ENCODE peak calls at places on chromosomes 13 and 19, in seven cellular contexts. One of them, this sample, is unnamed.

GRCh38 chr13:53507741-53508140 is 479.1 kb downstream of the OLFM4 start:
- DNase-seq in foreskin fibroblast: no peak
- DNase-seq in effector memory CD4-positive, alpha-beta T cell: no peak
- DNase-seq in thyroid gland: no peak
- DNase-seq in osteoblast: no peak
- DNase-seq in fibroblast of the aortic adventitia: no peak
- DNase-seq in left lung: no peak
- DNase-seq in this sample: no peak

GRCh38 chr19:39390460-39390758 is 497 bp downstream of the PAF1 start:
- DNase-seq in osteoblast: peak; percentile 76
- DNase-seq in thyroid gland: peak; percentile 78
- DNase-seq in foreskin fibroblast: no peak
- DNase-seq in effector memory CD4-positive, alpha-beta T cell: peak; percentile 78
- DNase-seq in left lung: no peak
- DNase-seq in fibroblast of the aortic adventitia: no peak
- DNase-seq in this sample: no peak

GRCh38 chr19:1453525-1454371 is 3.8 kb downstream of the APC2 start:
- DNase-seq in foreskin fibroblast: peak; percentile 69
- DNase-seq in effector memory CD4-positive, alpha-beta T cell: no peak
- DNase-seq in thyroid gland: no peak
- DNase-seq in left lung: peak; percentile 70
- DNase-seq in fibroblast of the aortic adventitia: no peak
- DNase-seq in osteoblast: peak; percentile 99
- DNase-seq in this sample: no peak

GRCh38 chr13:111951982-111952565 is 114.9 kb upstream of the SOX1 start:
- DNase-seq in fibroblast of the aortic adventitia: no peak
- DNase-seq in foreskin fibroblast: no peak
- DNase-seq in left lung: peak; percentile 50
- DNase-seq in thyroid gland: no peak
- DNase-seq in effector memory CD4-positive, alpha-beta T cell: no peak
- DNase-seq in osteoblast: no peak
- DNase-seq in this sample: no peak

GRCh38 chr13:31722684-31723083 is 16.6 kb upstream of the RXFP2 start:
- DNase-seq in foreskin fibroblast: peak; percentile 56
- DNase-seq in osteoblast: no peak
- DNase-seq in thyroid gland: peak; percentile 4
- DNase-seq in effector memory CD4-positive, alpha-beta T cell: no peak
- DNase-seq in left lung: no peak
- DNase-seq in fibroblast of the aortic adventitia: peak; percentile 51
- DNase-seq in this sample: peak; percentile 16

GRCh38 chr19:39401549-39402416 is 4.9 kb upstream of the ZFP36 start:
- DNase-seq in effector memory CD4-positive, alpha-beta T cell: peak; percentile 93
- DNase-seq in osteoblast: peak; percentile 90
- DNase-seq in foreskin fibroblast: peak; percentile 75
- DNase-seq in thyroid gland: peak; percentile 45
- DNase-seq in fibroblast of the aortic adventitia: peak; percentile 77
- DNase-seq in left lung: no peak
- DNase-seq in this sample: peak; percentile 83

GRCh38 chr13:94454906-94455305 is 24.6 kb downstream of the DCT start:
- DNase-seq in foreskin fibroblast: no peak
- DNase-seq in left lung: no peak
- DNase-seq in osteoblast: no peak
- DNase-seq in effector memory CD4-positive, alpha-beta T cell: no peak
- DNase-seq in fibroblast of the aortic adventitia: no peak
- DNase-seq in thyroid gland: no peak
- DNase-seq in this sample: no peak

GRCh38 chr13:112885782-112886268 is 83.2 kb upstream of the MCF2L start:
- DNase-seq in foreskin fibroblast: peak; percentile 95
- DNase-seq in thyroid gland: peak; percentile 95
- DNase-seq in effector memory CD4-positive, alpha-beta T cell: no peak
- DNase-seq in left lung: peak; percentile 88
- DNase-seq in osteoblast: peak; percentile 99
- DNase-seq in fibroblast of the aortic adventitia: peak; percentile 81
- DNase-seq in this sample: peak; percentile 84

GRCh38 chr13:111664696-111665095 is 344.3 kb downstream of the TEX29 start:
- DNase-seq in fibroblast of the aortic adventitia: no peak
- DNase-seq in foreskin fibroblast: no peak
- DNase-seq in left lung: no peak
- DNase-seq in thyroid gland: no peak
- DNase-seq in osteoblast: no peak
- DNase-seq in effector memory CD4-positive, alpha-beta T cell: no peak
- DNase-seq in this sample: no peak

GRCh38 chr13:81184556-81185265 is 843.8 kb upstream of the SPRY2 start:
- DNase-seq in thyroid gland: no peak
- DNase-seq in fibroblast of the aortic adventitia: no peak
- DNase-seq in effector memory CD4-positive, alpha-beta T cell: no peak
- DNase-seq in osteoblast: no peak
- DNase-seq in left lung: no peak
- DNase-seq in foreskin fibroblast: peak; percentile 68
- DNase-seq in this sample: no peak

GRCh38 chr13:40017662-40018262 is 362.3 kb downstream of the COG6 start:
- DNase-seq in fibroblast of the aortic adventitia: no peak
- DNase-seq in left lung: no peak
- DNase-seq in foreskin fibroblast: no peak
- DNase-seq in effector memory CD4-positive, alpha-beta T cell: no peak
- DNase-seq in osteoblast: no peak
- DNase-seq in thyroid gland: no peak
- DNase-seq in this sample: no peak

GRCh38 chr19:5809053-5809452 is 4.2 kb downstream of the NRTN start:
- DNase-seq in thyroid gland: no peak
- DNase-seq in effector memory CD4-positive, alpha-beta T cell: no peak
- DNase-seq in osteoblast: no peak
- DNase-seq in foreskin fibroblast: no peak
- DNase-seq in fibroblast of the aortic adventitia: no peak
- DNase-seq in left lung: no peak
- DNase-seq in this sample: no peak

GRCh38 chr19:43784981-43785808 is 4.4 kb upstream of the KCNN4 start:
- DNase-seq in foreskin fibroblast: peak; percentile 88
- DNase-seq in left lung: peak; percentile 70
- DNase-seq in fibroblast of the aortic adventitia: peak; percentile 78
- DNase-seq in effector memory CD4-positive, alpha-beta T cell: peak; percentile 20
- DNase-seq in osteoblast: peak; percentile 88
- DNase-seq in thyroid gland: peak; percentile 17
- DNase-seq in this sample: peak; percentile 77
- H3K4me3 ChIP-seq in foreskin fibroblast: no peak overlapping the region
- H3K4me3 ChIP-seq in left lung: no peak overlapping the region
- H3K4me3 ChIP-seq in fibroblast of the aortic adventitia: peak overlapping the region; percentile 9
- H3K4me3 ChIP-seq in effector memory CD4-positive, alpha-beta T cell: no peak overlapping the region
- H3K4me3 ChIP-seq in osteoblast: peak overlapping the region; percentile 33
- H3K4me3 ChIP-seq in thyroid gland: no peak overlapping the region
- H3K4me3 ChIP-seq in this sample: no peak overlapping the region

GRCh38 chr19:46620716-46621115 is 4.2 kb downstream of the PTGIR start:
- DNase-seq in left lung: peak; percentile 25
- DNase-seq in foreskin fibroblast: peak; percentile 52
- DNase-seq in thyroid gland: no peak
- DNase-seq in fibroblast of the aortic adventitia: peak; percentile 78
- DNase-seq in effector memory CD4-positive, alpha-beta T cell: no peak
- DNase-seq in osteoblast: peak; percentile 96
- DNase-seq in this sample: no peak
- H3K4me3 ChIP-seq in left lung: no peak overlapping the region
- H3K4me3 ChIP-seq in foreskin fibroblast: peak overlapping the region; percentile 6
- H3K4me3 ChIP-seq in thyroid gland: no peak overlapping the region
- H3K4me3 ChIP-seq in fibroblast of the aortic adventitia: peak overlapping the region; percentile 59
- H3K4me3 ChIP-seq in effector memory CD4-positive, alpha-beta T cell: no peak overlapping the region
- H3K4me3 ChIP-seq in osteoblast: peak overlapping the region; percentile 44
- H3K4me3 ChIP-seq in this sample: no peak overlapping the region

DNA sequence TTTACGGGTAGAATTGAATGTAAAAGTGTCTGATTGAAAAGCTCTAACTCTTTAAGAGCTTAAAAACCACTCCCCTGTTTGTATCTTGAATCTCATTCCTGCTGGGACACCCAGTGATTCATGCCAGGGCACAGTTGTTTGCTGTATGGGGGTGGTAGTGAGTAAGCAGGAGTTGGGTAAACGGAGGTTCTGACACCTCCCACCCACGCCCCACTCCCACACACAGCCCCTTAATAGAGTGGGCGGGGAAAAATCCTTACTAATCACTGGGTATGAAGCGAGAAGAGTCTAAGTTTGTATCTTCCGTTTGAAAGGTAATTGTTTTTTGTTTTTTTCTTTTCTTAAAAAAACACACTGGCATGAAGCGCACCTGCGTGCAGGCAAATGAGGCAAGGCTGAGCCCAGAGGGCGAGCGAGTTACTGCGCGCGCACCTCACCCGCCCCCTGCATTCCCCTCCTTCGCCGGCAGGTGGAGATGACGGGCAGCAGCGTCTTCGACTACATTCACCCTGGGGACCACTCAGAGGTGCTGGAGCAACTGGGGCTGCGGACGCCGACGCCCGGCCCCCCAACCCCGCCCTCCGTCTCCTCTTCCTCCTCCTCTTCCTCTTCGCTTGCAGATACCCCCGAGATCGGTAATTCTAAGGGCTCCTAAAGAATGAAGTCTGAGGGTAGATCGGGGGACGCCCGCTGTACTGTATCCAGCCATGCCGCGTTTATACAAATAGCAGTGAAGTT is 12.8 kb downstream of the TMEM160 start:
- DNase-seq in foreskin fibroblast: peak; percentile 93
- DNase-seq in osteoblast: peak; percentile 99
- DNase-seq in thyroid gland: peak; percentile 84
- DNase-seq in fibroblast of the aortic adventitia: peak; percentile 75
- DNase-seq in effector memory CD4-positive, alpha-beta T cell: peak; percentile 92
- DNase-seq in left lung: peak; percentile 97
- DNase-seq in this sample: peak; percentile 81
- H3K4me3 ChIP-seq in foreskin fibroblast: peak overlapping the region; percentile 64
- H3K4me3 ChIP-seq in osteoblast: peak overlapping the region; percentile 74
- H3K4me3 ChIP-seq in thyroid gland: peak overlapping the region; percentile 25
- H3K4me3 ChIP-seq in fibroblast of the aortic adventitia: peak overlapping the region; percentile 59
- H3K4me3 ChIP-seq in effector memory CD4-positive, alpha-beta T cell: peak overlapping the region; percentile 51
- H3K4me3 ChIP-seq in left lung: peak overlapping the region; percentile 23
- H3K4me3 ChIP-seq in this sample: peak overlapping the region; percentile 60

GRCh38 chr19:58033741-58034475 is at the start of gene ZSCAN1:
- DNase-seq in thyroid gland: peak; percentile 99
- DNase-seq in left lung: peak; percentile 85
- DNase-seq in fibroblast of the aortic adventitia: peak; percentile 14
- DNase-seq in effector memory CD4-positive, alpha-beta T cell: no peak
- DNase-seq in osteoblast: peak; percentile 99
- DNase-seq in foreskin fibroblast: peak; percentile 98
- DNase-seq in this sample: peak; percentile 58
- H3K4me3 ChIP-seq in thyroid gland: peak within 1 kb of the TSS; percentile 4
- H3K4me3 ChIP-seq in left lung: peak within 1 kb of the TSS; percentile 21
- H3K4me3 ChIP-seq in fibroblast of the aortic adventitia: peak within 1 kb of the TSS; percentile 13
- H3K4me3 ChIP-seq in effector memory CD4-positive, alpha-beta T cell: no peak within 1 kb of the TSS
- H3K4me3 ChIP-seq in osteoblast: peak within 1 kb of the TSS; percentile 60
- H3K4me3 ChIP-seq in foreskin fibroblast: peak within 1 kb of the TSS; percentile 48
- H3K4me3 ChIP-seq in this sample: peak within 1 kb of the TSS; percentile 38

GRCh38 chr19:55391702-55392615 is 6.2 kb downstream of the RPL28 start:
- DNase-seq in left lung: no peak
- DNase-seq in fibroblast of the aortic adventitia: no peak
- DNase-seq in thyroid gland: no peak
- DNase-seq in effector memory CD4-positive, alpha-beta T cell: no peak
- DNase-seq in foreskin fibroblast: peak; percentile 64
- DNase-seq in osteoblast: peak; percentile 58
- DNase-seq in this sample: peak; percentile 63
- H3K4me3 ChIP-seq in left lung: no peak overlapping the region
- H3K4me3 ChIP-seq in fibroblast of the aortic adventitia: no peak overlapping the region
- H3K4me3 ChIP-seq in thyroid gland: no peak overlapping the region
- H3K4me3 ChIP-seq in effector memory CD4-positive, alpha-beta T cell: no peak overlapping the region
- H3K4me3 ChIP-seq in foreskin fibroblast: no peak overlapping the region
- H3K4me3 ChIP-seq in osteoblast: no peak overlapping the region
- H3K4me3 ChIP-seq in this sample: no peak overlapping the region

GRCh38 chr13:46676378-46676725 is 120.6 kb downstream of the ESD start:
- DNase-seq in effector memory CD4-positive, alpha-beta T cell: no peak
- DNase-seq in thyroid gland: no peak
- DNase-seq in left lung: no peak
- DNase-seq in fibroblast of the aortic adventitia: no peak
- DNase-seq in foreskin fibroblast: no peak
- DNase-seq in osteoblast: peak; percentile 18
- DNase-seq in this sample: no peak

GRCh38 chr13:46683879-46684278 is 113.1 kb downstream of the ESD start:
- DNase-seq in osteoblast: no peak
- DNase-seq in foreskin fibroblast: peak; percentile 54
- DNase-seq in thyroid gland: no peak
- DNase-seq in fibroblast of the aortic adventitia: no peak
- DNase-seq in left lung: no peak
- DNase-seq in effector memory CD4-positive, alpha-beta T cell: no peak
- DNase-seq in this sample: no peak

GRCh38 chr13:46682015-46682414 is 114.9 kb downstream of the ESD start:
- DNase-seq in osteoblast: peak; percentile 53
- DNase-seq in effector memory CD4-positive, alpha-beta T cell: no peak
- DNase-seq in fibroblast of the aortic adventitia: no peak
- DNase-seq in left lung: no peak
- DNase-seq in foreskin fibroblast: no peak
- DNase-seq in thyroid gland: no peak
- DNase-seq in this sample: no peak

GRCh38 chr13:46675016-46675415 is 121.9 kb downstream of the ESD start:
- DNase-seq in foreskin fibroblast: peak; percentile 46
- DNase-seq in thyroid gland: no peak
- DNase-seq in fibroblast of the aortic adventitia: no peak
- DNase-seq in osteoblast: no peak
- DNase-seq in left lung: no peak
- DNase-seq in effector memory CD4-positive, alpha-beta T cell: no peak
- DNase-seq in this sample: no peak

DNA sequence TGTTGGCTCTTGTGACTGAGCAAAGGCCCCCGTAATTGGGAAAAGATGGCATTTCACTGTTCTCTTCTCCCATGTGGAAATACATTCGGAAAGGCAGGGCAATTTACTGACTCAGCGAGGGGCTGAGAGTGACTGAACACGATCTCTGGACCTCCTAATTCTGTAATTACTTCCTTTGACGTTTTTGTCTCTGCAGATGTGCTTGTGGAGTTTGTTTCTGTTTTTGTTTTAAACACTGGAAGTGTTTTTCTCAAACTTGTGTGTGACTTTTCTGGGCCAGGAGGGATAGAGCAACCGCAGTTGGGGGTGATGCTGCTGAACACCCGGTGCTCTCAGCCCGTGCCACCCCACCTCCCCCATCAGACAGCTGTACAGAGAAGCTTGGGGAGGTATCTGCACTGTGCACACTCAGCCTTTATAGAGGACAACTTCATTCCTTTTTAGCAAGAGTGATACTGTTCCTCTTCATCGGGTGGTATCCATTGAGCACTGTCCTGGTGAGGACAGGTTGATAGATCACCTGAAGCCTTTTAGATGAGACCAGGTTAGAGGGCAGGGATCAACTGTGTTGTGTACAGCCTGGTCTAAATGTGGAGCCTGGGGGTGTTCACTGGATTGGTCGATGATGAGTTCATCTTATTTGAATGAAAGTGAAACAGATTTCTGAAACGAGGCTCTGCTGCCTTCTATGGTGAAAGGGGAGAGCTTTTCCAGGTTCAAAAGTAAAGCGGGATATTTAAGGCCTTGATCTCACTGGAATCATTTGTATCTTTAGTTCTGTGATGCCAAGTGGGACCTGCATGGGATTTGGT is 117.4 kb downstream of the ESD start:
- DNase-seq in fibroblast of the aortic adventitia: peak; percentile 69
- DNase-seq in osteoblast: peak; percentile 88
- DNase-seq in foreskin fibroblast: peak; percentile 89
- DNase-seq in thyroid gland: no peak
- DNase-seq in left lung: no peak
- DNase-seq in effector memory CD4-positive, alpha-beta T cell: no peak
- DNase-seq in this sample: peak; percentile 88
- H3K4me3 ChIP-seq in fibroblast of the aortic adventitia: peak overlapping the region; percentile 50
- H3K4me3 ChIP-seq in osteoblast: peak overlapping the region; percentile 68
- H3K4me3 ChIP-seq in foreskin fibroblast: peak overlapping the region; percentile 60
- H3K4me3 ChIP-seq in thyroid gland: no peak overlapping the region
- H3K4me3 ChIP-seq in left lung: no peak overlapping the region
- H3K4me3 ChIP-seq in effector memory CD4-positive, alpha-beta T cell: no peak overlapping the region
- H3K4me3 ChIP-seq in this sample: peak overlapping the region; percentile 46

DNA sequence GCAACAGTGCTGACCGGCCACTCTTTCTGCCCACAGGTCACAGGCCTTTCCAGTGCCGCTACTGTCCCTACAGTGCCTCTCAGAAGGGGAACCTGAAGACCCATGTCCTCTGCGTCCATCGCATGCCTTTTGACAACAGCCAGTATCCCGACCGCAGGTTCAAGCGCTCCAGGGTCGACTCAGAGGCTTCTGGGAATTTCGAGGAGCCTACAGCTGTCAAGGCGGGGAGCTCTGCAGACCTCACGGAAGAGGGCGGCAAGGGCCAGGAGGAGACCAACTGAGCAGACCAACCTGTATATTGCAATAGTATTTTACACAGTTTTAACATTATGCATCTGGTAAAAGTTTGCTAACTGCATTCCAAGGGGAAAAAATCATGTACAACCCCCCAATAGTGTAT is 338.5 kb downstream of the ZNF536 start:
- DNase-seq in left lung: no peak
- DNase-seq in osteoblast: no peak
- DNase-seq in effector memory CD4-positive, alpha-beta T cell: no peak
- DNase-seq in fibroblast of the aortic adventitia: no peak
- DNase-seq in foreskin fibroblast: no peak
- DNase-seq in thyroid gland: no peak
- DNase-seq in this sample: no peak
- H3K4me3 ChIP-seq in left lung: no peak overlapping the region
- H3K4me3 ChIP-seq in osteoblast: no peak overlapping the region
- H3K4me3 ChIP-seq in effector memory CD4-positive, alpha-beta T cell: no peak overlapping the region
- H3K4me3 ChIP-seq in fibroblast of the aortic adventitia: no peak overlapping the region
- H3K4me3 ChIP-seq in foreskin fibroblast: no peak overlapping the region
- H3K4me3 ChIP-seq in thyroid gland: no peak overlapping the region
- H3K4me3 ChIP-seq in this sample: no peak overlapping the region

This sample was measured in choroid plexus epithelial cell.